ENCODE peak calls at places on chromosome 6, in eight cellular contexts. V, Y, Q, P, C, J, K and T are unnamed samples.

GRCh38 chr6:71887006-71887743 is 825 bp downstream of the RIMS1 start:
- DNase-seq in P (no peak), Y (no peak), Q (no peak), C (peak), K (no peak), J (no peak), V (peak), T (no peak)

GRCh38 chr6:55794136-55794812 is 81.1 kb downstream of the BMP5 start:
- DNase-seq in K (peak), Q (no peak), J (no peak), Y (no peak), P (no peak), C (no peak), V (peak), T (no peak)

GRCh38 chr6:42693725-42694323 is 28.6 kb downstream of the PRPH2 start:
- DNase-seq in C (no peak), P (no peak), Q (no peak), K (peak), Y (no peak), J (no peak), V (peak), T (no peak)

GRCh38 chr6:89432875-89433636 is at the start of gene ANKRD6:
- DNase-seq in V (peak), J (peak), Y (peak), C (peak), P (peak), Q (peak), K (peak), T (peak)

GRCh38 chr6:157019733-157020132 is 242.6 kb downstream of the ARID1B start:
- DNase-seq in Q (no peak), J (no peak), C (no peak), V (peak), Y (no peak), P (no peak), K (peak), T (no peak)

GRCh38 chr6:160077526-160077925 is 44.1 kb upstream of the SLC22A1 start:
- DNase-seq in Q (no peak), V (peak), K (peak), Y (no peak), J (no peak), P (no peak), C (no peak), T (no peak)

GRCh38 chr6:44263357-44264100 is 1.8 kb downstream of the NFKBIE start:
- DNase-seq in Q (no peak), J (peak), C (no peak), V (no peak), K (peak), P (no peak), Y (no peak), T (no peak)

GRCh38 chr6:134932535-134933470 is 17.1 kb downstream of the ALDH8A1 start:
- DNase-seq in K (no peak), C (no peak), Q (no peak), J (no peak), V (no peak), P (no peak), Y (no peak), T (no peak)

GRCh38 chr6:157272866-157273755 is 50.2 kb downstream of the TMEM242 start:
- DNase-seq in K (no peak), V (peak), Y (peak), P (peak), Q (peak), J (no peak), C (no peak), T (no peak)

GRCh38 chr6:131555992-131556391 is 17.0 kb upstream of the ARG1 start:
- DNase-seq in K (no peak), V (no peak), Q (no peak), J (no peak), Y (no peak), P (no peak), C (no peak), T (no peak)

GRCh38 chr6:52390361-52390727 is 28.4 kb downstream of the PAQR8 start:
- DNase-seq in Y (peak), V (peak), K (peak), C (no peak), Q (no peak), P (no peak), J (peak), T (peak)

GRCh38 chr6:161134550-161135298 is 139.1 kb downstream of the AGPAT4 start:
- DNase-seq in Q (no peak), C (no peak), V (no peak), P (no peak), Y (no peak), J (no peak), K (no peak), T (no peak)

GRCh38 chr6:52929321-52930164 is 20.0 kb upstream of the GSTA3 start:
- DNase-seq in C (no peak), K (peak), P (peak), J (no peak), V (peak), Y (no peak), Q (no peak), T (no peak)

GRCh38 chr6:35213161-35213823 is 464 bp upstream of the SCUBE3 start:
- DNase-seq in Q (no peak), C (peak), K (no peak), J (no peak), Y (no peak), V (peak), P (no peak), T (no peak)

GRCh38 chr6:75409286-75409685 is 84.3 kb downstream of the FILIP1 start:
- DNase-seq in C (no peak), K (peak), J (no peak), V (peak), Q (no peak), P (no peak), Y (no peak), T (no peak)